ENCODE peak calls at places on chromosomes 13 and 19, in ten cellular contexts. V, W, Y, E, O, S, K, Z, F and D are unnamed samples.

GRCh38 chr13:30634838-30635237 is 17.1 kb downstream of the USPL1 start:
- DNase-seq in K (no peak), S (no peak), W (no peak), F (no peak), O (no peak), V (no peak), Y (no peak), E (no peak), Z (no peak), D (no peak)

GRCh38 chr13:95677564-95678386 is 836 bp downstream of the DNAJC3 start:
- DNase-seq in F (peak; percentile 31), Y (no peak), Z (no peak), O (no peak), K (no peak), S (peak; percentile 61), V (peak; percentile 85), E (no peak), W (peak; percentile 63), D (no peak)

GRCh38 chr13:94658926-94659649 is 53.3 kb downstream of the SOX21 start:
- DNase-seq in W (no peak), Y (no peak), Z (no peak), V (no peak), S (peak; percentile 59), E (no peak), O (no peak), F (no peak), K (no peak), D (no peak)

GRCh38 chr13:40352385-40352778 is 314.1 kb downstream of the FOXO1 start:
- DNase-seq in F (peak; percentile 88), E (no peak), W (no peak), Y (no peak), K (no peak), O (no peak), S (no peak), V (peak; percentile 83), Z (no peak), D (no peak)

GRCh38 chr13:26867451-26868067 is 107.0 kb upstream of the GPR12 start:
- DNase-seq in E (no peak), W (no peak), Z (no peak), O (no peak), Y (no peak), K (no peak), F (peak; percentile 33), V (no peak), S (peak; percentile 39), D (no peak)

GRCh38 chr13:73902847-73903246 is 231.4 kb downstream of the KLF12 start:
- DNase-seq in S (no peak), F (no peak), K (no peak), Z (no peak), V (no peak), E (no peak), W (no peak), O (no peak), Y (no peak), D (no peak)

GRCh38 chr19:1251503-1252220 is 3.3 kb downstream of the MIDN start:
- DNase-seq in F (no peak), O (no peak), K (peak; percentile 94), W (peak; percentile 52), S (no peak), Y (peak; percentile 80), E (peak; percentile 74), V (peak; percentile 92), Z (peak; percentile 44), D (no peak)

GRCh38 chr19:15378529-15379082 is 981 bp downstream of the AKAP8 start:
- DNase-seq in F (peak; percentile 52), V (peak; percentile 76), S (peak; percentile 73), W (peak; percentile 64), O (no peak), Y (peak; percentile 78), K (peak; percentile 82), Z (peak; percentile 12), E (no peak), D (no peak)

GRCh38 chr13:101554420-101555125 is 102.1 kb downstream of the ITGBL1 start:
- DNase-seq in O (no peak), V (no peak), K (no peak), E (no peak), S (no peak), Y (no peak), W (no peak), Z (no peak), F (no peak), D (no peak)

DNA sequence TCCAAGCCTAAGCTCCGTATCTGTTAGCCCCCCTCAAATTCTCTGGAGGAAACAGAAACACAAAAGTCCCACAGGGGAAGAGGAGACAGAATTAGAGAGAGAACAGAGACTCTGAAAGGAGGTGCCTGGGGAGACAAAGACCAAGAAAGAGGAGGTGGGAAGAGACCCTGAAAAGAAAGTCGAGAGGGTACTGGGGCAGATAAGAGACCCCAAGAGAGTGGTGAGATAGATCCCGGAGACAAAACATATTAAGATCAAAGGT is 919 bp upstream of the GRWD1 start:
- DNase-seq in V (no peak), Y (no peak), S (no peak), W (no peak), E (no peak), F (no peak), K (no peak), O (no peak), Z (no peak), D (no peak)
- H3K4me3 ChIP-seq in V (peak overlapping the region; percentile 90), Y (peak overlapping the region; percentile 74), S (peak overlapping the region; percentile 86), W (peak overlapping the region; percentile 87), E (peak overlapping the region; percentile 66), F (peak overlapping the region; percentile 40), K (peak overlapping the region; percentile 97), O (peak overlapping the region; percentile 68), Z (peak overlapping the region; percentile 80), D (peak overlapping the region; percentile 96)

GRCh38 chr19:47510516-47511127 is 4.2 kb downstream of the NAPA start:
- DNase-seq in V (no peak), Y (no peak), S (peak; percentile 37), O (no peak), E (no peak), W (no peak), K (no peak), Z (no peak), F (no peak), D (no peak)

GRCh38 chr19:47507924-47508553 is 6.8 kb downstream of the NAPA start:
- DNase-seq in Z (no peak), Y (no peak), K (no peak), F (no peak), O (no peak), E (no peak), W (no peak), S (peak; percentile 36), V (no peak), D (no peak)

GRCh38 chr19:47509973-47510372 is 4.9 kb downstream of the NAPA start:
- DNase-seq in W (no peak), O (peak; percentile 86), Z (no peak), E (no peak), F (no peak), S (no peak), Y (no peak), V (peak; percentile 84), K (no peak), D (no peak)

GRCh38 chr19:47508721-47509120 is 6.1 kb downstream of the NAPA start:
- DNase-seq in Z (no peak), K (no peak), W (no peak), E (no peak), S (no peak), V (no peak), Y (no peak), O (no peak), F (no peak), D (no peak)

DNA sequence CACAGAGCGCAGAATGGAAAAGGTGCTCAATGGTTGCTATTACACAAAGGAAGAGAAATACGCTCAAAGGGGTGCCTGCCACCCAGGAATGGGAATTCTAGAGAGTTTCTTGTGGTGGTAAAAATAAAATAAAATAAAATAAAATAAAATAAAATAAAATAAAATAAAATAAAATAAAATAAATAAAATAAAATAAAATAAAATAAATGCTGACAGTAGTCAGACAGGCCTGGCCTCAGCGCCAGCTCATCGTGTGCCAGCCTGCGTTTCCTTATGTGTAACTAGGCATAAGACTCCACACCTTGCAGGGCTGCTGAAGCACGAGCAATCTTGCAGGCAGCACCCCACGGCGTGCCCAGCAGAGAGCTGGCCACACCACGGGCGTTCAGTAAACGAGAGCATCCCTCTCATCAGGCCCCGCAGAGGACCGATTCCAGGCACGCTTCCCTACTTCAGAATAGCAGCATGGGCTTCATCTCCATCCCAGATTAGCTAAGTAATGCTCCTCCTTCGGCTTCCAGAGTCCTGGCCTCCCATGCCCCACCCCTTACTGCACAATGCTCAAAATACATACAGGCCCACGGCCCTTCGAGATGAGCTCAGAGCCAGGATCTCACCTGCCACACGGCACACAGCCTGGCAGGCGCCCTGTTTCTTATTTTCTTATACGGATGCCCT is 5.6 kb downstream of the NAPA start:
- DNase-seq in F (no peak), S (no peak), K (no peak), O (no peak), Z (no peak), E (no peak), W (no peak), Y (no peak), V (no peak), D (no peak)
- H3K27ac ChIP-seq in F (no peak overlapping the region), S (no peak overlapping the region), K (peak overlapping the region; percentile 9), O (no peak overlapping the region), Z (no peak overlapping the region), E (no peak overlapping the region), W (no peak overlapping the region), Y (no peak overlapping the region), V (peak overlapping the region; percentile 100), D (no peak overlapping the region)

GRCh38 chr19:4077800-4078683 is 11.3 kb upstream of the ZBTB7A start:
- DNase-seq in K (peak; percentile 89), Y (peak; percentile 84), W (peak; percentile 86), S (peak; percentile 69), V (peak; percentile 89), Z (no peak), O (peak; percentile 87), F (peak; percentile 33), E (peak; percentile 80), D (no peak)
- H3K4me3 ChIP-seq in K (peak overlapping the region; percentile 57), Y (peak overlapping the region; percentile 53), W (peak overlapping the region; percentile 37), S (peak overlapping the region; percentile 42), V (peak overlapping the region; percentile 59), Z (peak overlapping the region; percentile 77), O (peak overlapping the region; percentile 19), F (peak overlapping the region; percentile 47), E (peak overlapping the region; percentile 66), D (peak overlapping the region; percentile 51)

GRCh38 chr13:114127473-114128347 is 4.7 kb downstream of the RASA3 start:
- DNase-seq in F (no peak), S (no peak), O (no peak), E (no peak), W (no peak), Y (no peak), V (no peak), Z (no peak), K (peak; percentile 58), D (no peak)

GRCh38 chr13:114128348-114128623 is 4.1 kb downstream of the RASA3 start:
- DNase-seq in E (no peak), S (no peak), V (no peak), Y (no peak), F (no peak), Z (no peak), W (no peak), O (peak; percentile 64), K (peak; percentile 68), D (no peak)

GRCh38 chr13:114130131-114130707 is 2.2 kb downstream of the RASA3 start:
- DNase-seq in S (no peak), E (no peak), O (no peak), Y (no peak), V (no peak), Z (no peak), W (no peak), K (peak; percentile 76), F (no peak), D (no peak)

GRCh38 chr13:114129649-114130062 is 2.8 kb downstream of the RASA3 start:
- DNase-seq in O (no peak), E (no peak), Z (no peak), V (peak; percentile 40), F (no peak), Y (no peak), W (no peak), S (no peak), K (peak; percentile 25), D (no peak)

GRCh38 chr13:114128624-114129522 is 3.5 kb downstream of the RASA3 start:
- DNase-seq in V (peak; percentile 87), W (peak; percentile 79), K (peak; percentile 94), F (peak; percentile 85), O (peak; percentile 93), E (no peak), Z (peak; percentile 81), S (no peak), Y (no peak), D (peak; percentile 68)
- H3K27ac ChIP-seq in V (peak overlapping the region; percentile 86), W (peak overlapping the region; percentile 81), K (peak overlapping the region; percentile 76), F (peak overlapping the region; percentile 96), O (no peak overlapping the region), E (no peak overlapping the region), Z (peak overlapping the region; percentile 83), S (peak overlapping the region; percentile 73), Y (peak overlapping the region; percentile 88), D (peak overlapping the region; percentile 96)